ENCODE peak calls at places on chromosome 22, in ten cellular contexts. D, H, I, N, X, S, W, P, L and V are unnamed samples.

GRCh38 chr22:30781271-30781875 is 86.7 kb downstream of the OSBP2 start:
- DNase-seq in I (peak), N (peak), L (no peak), S (peak), H (no peak), P (no peak), W (peak), D (no peak), X (no peak), V (no peak)

GRCh38 chr22:36324414-36324813 is 63.4 kb downstream of the MYH9 start:
- DNase-seq in D (no peak), H (no peak), P (peak), X (no peak), N (no peak), L (no peak), W (no peak), I (no peak), S (no peak), V (no peak)

GRCh38 chr22:49827853-49828598 is at the start of gene BRD1:
- DNase-seq in H (no peak), P (peak), I (peak), L (peak), D (peak), N (peak), W (peak), S (no peak), X (peak), V (peak)

GRCh38 chr22:44625981-44626687 is 75.9 kb upstream of the PRR5 start:
- DNase-seq in D (peak), P (peak), I (peak), X (peak), S (peak), W (peak), N (peak), H (no peak), L (peak), V (peak)

GRCh38 chr22:46006379-46007002 is 29.5 kb upstream of the WNT7B start:
- DNase-seq in W (peak), D (peak), H (no peak), S (peak), L (peak), X (peak), P (peak), N (peak), I (peak), V (peak)

GRCh38 chr22:35622132-35622913 is 5.2 kb upstream of the MB start:
- DNase-seq in H (no peak), S (no peak), W (peak), L (peak), P (no peak), N (no peak), X (peak), I (peak), D (no peak), V (no peak)

GRCh38 chr22:36404436-36404835 is 16.7 kb upstream of the MYH9 start:
- DNase-seq in N (no peak), X (no peak), S (no peak), H (no peak), W (no peak), I (no peak), D (no peak), L (no peak), P (no peak), V (no peak)

GRCh38 chr22:18057568-18058209 is 20.1 kb upstream of the PEX26 start:
- DNase-seq in D (peak), P (peak), N (peak), W (peak), H (peak), L (no peak), S (peak), X (no peak), I (peak), V (no peak)

GRCh38 chr22:17633217-17633997 is 4.9 kb upstream of the ATP6V1E1 start:
- DNase-seq in P (peak), S (peak), H (peak), D (no peak), W (peak), L (no peak), I (peak), N (peak), X (no peak), V (no peak)

GRCh38 chr22:45548991-45549736 is 46.5 kb downstream of the FBLN1 start:
- DNase-seq in X (no peak), S (peak), H (peak), N (peak), D (no peak), P (peak), I (peak), W (peak), L (no peak), V (no peak)

GRCh38 chr22:37222440-37222971 is 10.2 kb upstream of the SSTR3 start:
- DNase-seq in H (no peak), L (no peak), N (no peak), P (no peak), X (no peak), I (no peak), S (no peak), D (no peak), W (no peak), V (no peak)

GRCh38 chr22:33902073-33902472 is 18.2 kb downstream of the LARGE1 start:
- DNase-seq in H (no peak), D (no peak), P (no peak), L (no peak), X (no peak), S (no peak), W (no peak), I (no peak), N (no peak), V (no peak)

GRCh38 chr22:20852076-20852475 is 6.5 kb downstream of the PI4KA start:
- DNase-seq in H (no peak), X (no peak), I (no peak), S (no peak), P (peak), N (no peak), L (no peak), D (no peak), W (no peak), V (no peak)

GRCh38 chr22:41038732-41039131 is 53.7 kb upstream of the EP300 start:
- DNase-seq in X (no peak), L (no peak), P (no peak), S (no peak), H (no peak), N (no peak), I (no peak), W (no peak), D (no peak), V (no peak)

GRCh38 chr22:29979645-29980303 is 96.8 kb downstream of the MTMR3 start:
- DNase-seq in L (no peak), P (no peak), I (no peak), D (peak), S (no peak), H (no peak), W (no peak), X (no peak), N (no peak), V (no peak)

GRCh38 chr22:45225732-45226560 is 14.7 kb downstream of the KIAA0930 start:
- DNase-seq in L (peak), W (no peak), H (no peak), S (peak), D (no peak), X (no peak), N (peak), P (peak), I (peak), V (no peak)

GRCh38 chr22:20956258-20957117 is 10.6 kb upstream of the AIFM3 start:
- DNase-seq in N (peak), S (peak), W (peak), P (peak), H (no peak), I (peak), L (no peak), X (no peak), D (no peak), V (no peak)

GRCh38 chr22:46748948-46749681 is 11.1 kb upstream of the CERK start:
- DNase-seq in S (peak), D (no peak), H (no peak), W (peak), X (no peak), L (no peak), P (peak), N (peak), I (no peak), V (peak)

GRCh38 chr22:36026741-36027140 is 1.9 kb downstream of the RBFOX2 start:
- DNase-seq in L (no peak), I (peak), N (peak), P (peak), X (no peak), S (peak), W (peak), D (no peak), H (no peak), V (peak)

GRCh38 chr22:44452531-44453420 is 45.3 kb downstream of the RTL6 start:
- DNase-seq in H (no peak), W (no peak), I (no peak), N (no peak), D (no peak), X (no peak), S (no peak), L (no peak), P (no peak), V (no peak)

GRCh38 chr22:35484651-35485372 is 55.8 kb upstream of the RASD2 start:
- DNase-seq in I (no peak), L (no peak), P (no peak), X (no peak), H (no peak), W (no peak), S (no peak), N (peak), D (no peak), V (no peak)

GRCh38 chr22:19129871-19130270 is 1.2 kb upstream of the TSSK2 start:
- DNase-seq in H (no peak), L (no peak), D (no peak), I (peak), W (no peak), X (no peak), S (peak), P (no peak), N (no peak), V (no peak)

GRCh38 chr22:49784987-49785614 is 42.6 kb downstream of the BRD1 start:
- DNase-seq in S (no peak), I (no peak), X (no peak), H (no peak), L (no peak), N (no peak), D (no peak), W (no peak), P (no peak), V (no peak)

GRCh38 chr22:29617922-29618629 is 14.6 kb downstream of the NF2 start:
- DNase-seq in P (peak), D (peak), I (peak), N (peak), S (peak), L (no peak), W (peak), X (no peak), H (no peak), V (no peak)

GRCh38 chr22:27576413-27576812 is 225.1 kb downstream of the MN1 start:
- DNase-seq in X (no peak), N (no peak), S (peak), L (no peak), D (no peak), P (no peak), I (peak), W (peak), H (no peak), V (no peak)

GRCh38 chr22:37566329-37566837 is 6.1 kb downstream of the CDC42EP1 start:
- DNase-seq in I (no peak), P (no peak), D (peak), N (no peak), L (peak), H (no peak), S (no peak), W (no peak), X (no peak), V (no peak)

GRCh38 chr22:33519140-33519973 is 400.9 kb downstream of the LARGE1 start:
- DNase-seq in W (peak), L (no peak), I (no peak), S (peak), N (peak), D (peak), P (peak), X (peak), H (peak), V (peak)

GRCh38 chr22:36873614-36874308 is 13.0 kb downstream of the NCF4 start:
- DNase-seq in P (peak), X (no peak), D (peak), L (peak), H (peak), N (peak), S (peak), I (peak), W (peak), V (peak)

GRCh38 chr22:35479359-35479758 is 61.3 kb upstream of the RASD2 start:
- DNase-seq in S (no peak), W (no peak), D (no peak), N (no peak), H (no peak), I (no peak), L (no peak), P (no peak), X (no peak), V (no peak)

GRCh38 chr22:28907311-28908008 is 24.1 kb downstream of the ZNRF3 start:
- DNase-seq in N (peak), P (no peak), I (no peak), L (no peak), H (no peak), D (peak), S (no peak), W (no peak), X (no peak), V (no peak)

DNA sequence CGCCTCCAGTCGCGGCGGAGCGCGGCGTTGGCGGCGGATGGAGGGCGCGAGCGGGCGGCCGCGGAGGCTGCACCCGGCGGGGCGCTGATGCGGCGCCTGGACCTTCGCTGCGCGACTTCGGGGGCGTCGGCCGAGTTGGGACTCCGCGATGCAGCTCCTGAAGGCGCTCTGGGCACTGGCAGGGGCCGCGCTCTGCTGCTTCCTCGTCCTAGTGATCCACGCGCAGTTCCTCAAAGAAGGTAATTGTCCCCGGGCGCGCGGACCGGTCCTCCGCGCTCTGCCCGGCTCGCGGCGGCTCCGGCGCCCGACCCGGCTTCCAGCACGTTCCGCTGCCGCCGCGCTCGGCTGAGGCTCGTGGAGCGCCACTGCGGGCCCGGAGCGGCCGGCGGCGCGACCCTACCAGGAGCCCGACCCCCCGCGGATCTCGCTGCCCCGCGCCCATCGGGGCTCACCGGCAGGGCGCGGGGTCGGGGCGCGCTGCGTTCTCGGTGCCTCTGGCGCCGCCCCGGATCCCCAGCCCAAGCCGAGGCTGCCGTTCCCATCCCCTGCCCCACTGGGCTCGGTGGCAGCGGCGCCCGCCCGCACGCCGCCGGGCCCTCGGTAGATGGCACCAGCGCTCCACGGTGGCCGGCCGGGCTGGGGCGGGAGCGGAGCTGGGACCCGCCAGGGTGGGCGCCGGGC is 1251.2 kb downstream of the BRD1 start:
- DNase-seq in I (no peak), L (peak), W (no peak), P (no peak), X (peak), S (no peak), N (no peak), D (no peak), H (no peak), V (peak)
- TF ChIP-seq CTCF in I (no peak), L (peak), W (peak), P (no peak), X (peak), S (peak), N (no peak), D (no peak), H (peak), V (no peak)

DNA sequence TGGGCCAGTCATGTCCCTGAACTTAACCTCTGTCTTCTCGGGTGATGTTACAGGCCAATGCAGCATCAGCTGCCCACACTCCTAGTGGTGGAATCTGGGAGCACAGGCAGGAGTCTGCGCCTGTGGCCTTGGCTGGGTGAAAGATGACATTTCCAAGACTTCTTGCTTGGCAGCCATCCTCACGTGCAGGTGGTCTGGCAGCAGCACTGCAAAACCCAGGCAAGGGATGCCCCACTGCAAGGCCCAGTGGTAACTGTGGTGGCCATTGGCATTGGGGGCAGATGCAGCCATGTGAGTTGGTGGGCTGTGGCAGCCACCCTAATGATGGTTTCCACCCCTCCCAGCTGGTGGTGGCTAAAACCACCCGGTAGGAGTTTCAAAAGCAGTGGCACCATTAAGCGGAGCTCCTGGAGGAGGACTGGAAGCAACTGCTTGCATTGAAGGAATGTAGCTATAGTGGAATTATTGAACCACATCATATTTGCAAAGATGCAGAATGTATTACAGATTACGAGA is 120.5 kb upstream of the TOP3B start:
- DNase-seq in X (peak), I (peak), P (no peak), H (no peak), W (peak), S (no peak), D (no peak), N (no peak), L (no peak), V (peak)
- TF ChIP-seq CTCF in X (peak), I (peak), P (peak), H (peak), W (peak), S (peak), D (peak), N (peak), L (peak), V (peak)

GRCh38 chr22:39278040-39278439 is 33.3 kb upstream of the PDGFB start:
- DNase-seq in L (no peak), I (peak), N (peak), W (peak), S (no peak), D (no peak), X (no peak), H (no peak), P (peak), V (no peak)
- TF ChIP-seq CTCF in L (no peak), I (no peak), N (no peak), W (no peak), S (no peak), D (no peak), X (no peak), H (no peak), P (no peak), V (no peak)

DNA sequence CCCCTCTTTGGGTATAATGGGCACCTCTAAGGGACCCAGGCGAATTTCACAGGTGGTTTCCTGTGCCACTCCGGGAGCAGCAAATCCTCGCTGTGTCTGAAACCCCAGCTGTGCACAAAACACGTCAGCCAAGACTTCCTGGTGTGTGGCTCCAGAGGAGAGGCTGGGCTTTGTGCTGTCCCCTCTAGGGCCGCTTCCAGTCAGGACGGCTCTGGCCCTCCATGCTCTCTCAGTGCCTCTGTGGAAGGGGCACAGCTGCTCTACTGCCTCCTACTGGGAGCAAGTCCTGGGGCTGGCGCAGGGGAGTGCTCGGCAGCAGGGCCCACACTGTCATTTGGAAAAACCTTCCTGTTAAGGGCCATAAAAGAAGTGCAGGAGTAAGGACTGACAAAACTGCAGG is 23.7 kb upstream of the ARFGAP3 start:
- DNase-seq in X (no peak), N (no peak), L (no peak), D (no peak), S (no peak), P (no peak), I (no peak), H (no peak), W (no peak), V (no peak)
- TF ChIP-seq CTCF in X (no peak), N (no peak), L (no peak), D (peak), S (no peak), P (peak), I (peak), H (no peak), W (peak), V (no peak)

GRCh38 chr22:24108073-24108472 is 73.2 kb upstream of the SUSD2 start:
- DNase-seq in D (no peak), X (no peak), N (no peak), S (no peak), P (no peak), I (no peak), W (no peak), H (no peak), L (no peak), V (no peak)

GRCh38 chr22:24106385-24107381 is 74.6 kb upstream of the SUSD2 start:
- DNase-seq in H (no peak), I (no peak), D (peak), P (peak), W (no peak), S (no peak), L (peak), N (no peak), X (no peak), V (no peak)

GRCh38 chr22:24109649-24110048 is 71.6 kb upstream of the SUSD2 start:
- DNase-seq in D (no peak), I (no peak), S (no peak), L (no peak), P (no peak), X (no peak), W (no peak), H (no peak), N (no peak), V (no peak)

GRCh38 chr22:24105661-24106060 is 75.6 kb upstream of the SUSD2 start:
- DNase-seq in X (no peak), H (no peak), I (no peak), P (no peak), D (no peak), N (no peak), S (no peak), L (peak), W (no peak), V (no peak)

DNA sequence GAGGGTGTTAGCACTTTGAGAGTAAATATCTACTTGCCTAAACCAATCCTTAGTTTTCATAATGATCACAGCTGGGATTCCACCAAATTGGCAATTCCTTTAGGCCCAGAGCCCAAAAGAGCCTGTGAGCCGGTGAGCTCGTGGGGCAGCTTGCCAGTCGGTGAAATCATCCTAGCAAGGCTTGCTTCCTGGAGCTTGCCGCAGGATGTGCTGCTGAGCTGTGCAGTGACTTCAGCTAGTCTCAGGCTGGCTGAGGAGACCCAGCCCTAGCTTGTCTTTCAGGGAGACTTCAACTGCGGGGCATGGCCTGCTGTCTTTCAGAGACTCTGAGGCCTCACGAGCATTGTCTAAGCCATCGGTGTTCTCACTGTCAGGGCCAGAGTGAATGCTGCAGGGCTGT is 73.6 kb upstream of the SUSD2 start:
- DNase-seq in X (no peak), L (peak), N (peak), S (peak), P (peak), H (peak), D (no peak), I (peak), W (peak), V (no peak)
- TF ChIP-seq CTCF in X (no peak), L (no peak), N (peak), S (no peak), P (peak), H (peak), D (no peak), I (no peak), W (no peak), V (no peak)

DNA sequence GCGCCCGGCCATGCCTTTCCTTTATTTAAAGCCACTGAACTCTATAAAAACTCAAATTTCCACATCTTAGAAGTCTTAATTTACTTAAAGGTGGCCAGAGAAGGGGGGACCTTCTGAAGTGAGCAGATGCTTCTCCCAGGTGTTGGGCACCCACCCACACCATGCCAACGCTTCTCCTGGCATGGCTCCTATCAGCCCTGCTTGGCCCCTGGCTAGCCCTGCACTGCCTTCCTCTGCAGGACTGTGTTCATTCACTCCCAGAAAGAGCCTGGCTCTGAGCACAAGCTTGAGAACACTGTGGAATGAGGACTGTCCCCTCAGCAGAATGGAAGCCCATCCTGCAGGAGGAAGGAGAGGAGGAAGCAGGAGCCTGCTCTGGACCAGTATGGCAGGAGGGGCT is 34.6 kb upstream of the ARFGAP3 start:
- DNase-seq in L (no peak), I (no peak), W (no peak), H (no peak), N (no peak), P (no peak), D (no peak), X (no peak), S (no peak), V (no peak)
- TF ChIP-seq CTCF in L (no peak), I (no peak), W (no peak), H (no peak), N (no peak), P (no peak), D (no peak), X (no peak), S (no peak), V (no peak)